ENCODE peak calls at places on chromosomes 6 and 20, in five cellular contexts. T is epithelial cell of esophagus, O is suprapubic skin, A is AG04450, B is SK-N-SH. N is an unnamed sample.

GRCh38 chr6:6246539-6246938 is 73.9 kb downstream of the F13A1 start:
- DNase-seq in T (no peak), O (no peak), A (no peak), B (no peak), N (no peak)

GRCh38 chr20:44029848-44030230 is 115.2 kb downstream of the TOX2 start:
- DNase-seq in T (no peak), O (peak; percentile 24), A (no peak), B (no peak), N (no peak)

GRCh38 chr6:21437583-21437982 is 156.0 kb upstream of the SOX4 start:
- DNase-seq in T (no peak), O (no peak), A (no peak), B (no peak), N (peak; percentile 25)

GRCh38 chr6:63193324-63193723 is 17.9 kb upstream of the FKBP1C start:
- DNase-seq in T (no peak), O (no peak), A (no peak), B (no peak), N (no peak)

GRCh38 chr6:157860505-157860991 is 37.5 kb downstream of the SNX9 start:
- DNase-seq in T (no peak), O (no peak), A (no peak), B (no peak), N (no peak)

GRCh38 chr6:62808575-62809293 is 402.5 kb upstream of the FKBP1C start:
- DNase-seq in T (no peak), O (no peak), A (no peak), B (no peak), N (no peak)

GRCh38 chr6:46850781-46851180 is 57.6 kb downstream of the MEP1A start:
- DNase-seq in T (no peak), O (no peak), A (no peak), B (no peak), N (no peak)

GRCh38 chr6:153879826-153880225 is 159.2 kb upstream of the OPRM1 start:
- DNase-seq in T (no peak), O (no peak), A (no peak), B (no peak), N (no peak)

GRCh38 chr6:158677906-158678305 is 28.1 kb downstream of the SYTL3 start:
- DNase-seq in T (no peak), O (no peak), A (no peak), B (no peak), N (no peak)

GRCh38 chr6:138107078-138107751 is at the start of gene PERP:
- DNase-seq in T (peak; percentile 93), O (peak; percentile 83), A (no peak), B (peak; percentile 42), N (no peak)

GRCh38 chr6:145406733-145407256 is 328.5 kb downstream of the EPM2A start:
- DNase-seq in T (no peak), O (no peak), A (no peak), B (no peak), N (no peak)

GRCh38 chr6:106102967-106103727 is 17.0 kb downstream of the PRDM1 start:
- DNase-seq in T (no peak), O (no peak), A (no peak), B (no peak), N (no peak)

GRCh38 chr6:136127856-136128255 is 122.3 kb downstream of the MTFR2 start:
- DNase-seq in T (no peak), O (no peak), A (no peak), B (no peak), N (no peak)

GRCh38 chr6:98986216-98986615 is 38.5 kb upstream of the FBXL4 start:
- DNase-seq in T (no peak), O (no peak), A (no peak), B (no peak), N (no peak)

GRCh38 chr20:10936786-10937185 is 263.0 kb upstream of the JAG1 start:
- DNase-seq in T (no peak), O (no peak), A (no peak), B (no peak), N (no peak)

GRCh38 chr20:6395695-6396094 is 272.9 kb upstream of the FERMT1 start:
- DNase-seq in T (peak; percentile 41), O (no peak), A (no peak), B (no peak), N (no peak)

GRCh38 chr6:13053080-13053479 is 275.3 kb downstream of the TBC1D7 start:
- DNase-seq in T (no peak), O (no peak), A (no peak), B (no peak), N (no peak)

GRCh38 chr6:7391244-7391643 is 1.6 kb downstream of the RIOK1 start:
- DNase-seq in T (no peak), O (no peak), A (no peak), B (peak; percentile 16), N (no peak)

GRCh38 chr6:33705268-33705885 is 6.1 kb downstream of the UQCC2 start:
- DNase-seq in T (no peak), O (no peak), A (no peak), B (no peak), N (no peak)

GRCh38 chr20:48828734-48829460 is 1.1 kb upstream of the PREX1 start:
- DNase-seq in T (no peak), O (no peak), A (no peak), B (peak; percentile 37), N (no peak)

GRCh38 chr6:158599635-158600034 is 39.7 kb downstream of the TMEM181 start:
- DNase-seq in T (no peak), O (no peak), A (no peak), B (no peak), N (no peak)

GRCh38 chr6:141484726-141485125 is 648.0 kb upstream of the GJE1 start:
- DNase-seq in T (peak; percentile 26), O (no peak), A (no peak), B (no peak), N (no peak)

GRCh38 chr20:44070139-44070900 is 116.7 kb downstream of the JPH2 start:
- DNase-seq in T (no peak), O (peak; percentile 26), A (no peak), B (no peak), N (no peak)

GRCh38 chr20:31677553-31678260 is 40.0 kb downstream of the COX4I2 start:
- DNase-seq in T (no peak), O (no peak), A (no peak), B (no peak), N (no peak)

GRCh38 chr20:31674895-31675827 is 37.4 kb downstream of the COX4I2 start:
- DNase-seq in T (peak; percentile 81), O (no peak), A (no peak), B (peak; percentile 46), N (no peak)

GRCh38 chr20:31673943-31674463 is 36.3 kb downstream of the COX4I2 start:
- DNase-seq in T (no peak), O (no peak), A (no peak), B (no peak), N (no peak)

GRCh38 chr20:31676534-31677030 is 38.9 kb downstream of the COX4I2 start:
- DNase-seq in T (no peak), O (no peak), A (no peak), B (no peak), N (no peak)

GRCh38 chr20:31675828-31676533 is 38.3 kb downstream of the COX4I2 start:
- DNase-seq in T (no peak), O (no peak), A (no peak), B (no peak), N (no peak)
- H3K4me3 ChIP-seq in T (no peak overlapping the region), O (no peak overlapping the region), A (no peak overlapping the region), B (no peak overlapping the region), N (no peak overlapping the region)

GRCh38 chr6:65637289-65638046 is 69.6 kb downstream of the EYS start:
- DNase-seq in T (no peak), O (no peak), A (no peak), B (no peak), N (no peak)

GRCh38 chr6:65633516-65633915 is 73.5 kb downstream of the EYS start:
- DNase-seq in T (no peak), O (no peak), A (no peak), B (no peak), N (no peak)

GRCh38 chr6:65642776-65643175 is 64.2 kb downstream of the EYS start:
- DNase-seq in T (no peak), O (no peak), A (no peak), B (no peak), N (no peak)

DNA sequence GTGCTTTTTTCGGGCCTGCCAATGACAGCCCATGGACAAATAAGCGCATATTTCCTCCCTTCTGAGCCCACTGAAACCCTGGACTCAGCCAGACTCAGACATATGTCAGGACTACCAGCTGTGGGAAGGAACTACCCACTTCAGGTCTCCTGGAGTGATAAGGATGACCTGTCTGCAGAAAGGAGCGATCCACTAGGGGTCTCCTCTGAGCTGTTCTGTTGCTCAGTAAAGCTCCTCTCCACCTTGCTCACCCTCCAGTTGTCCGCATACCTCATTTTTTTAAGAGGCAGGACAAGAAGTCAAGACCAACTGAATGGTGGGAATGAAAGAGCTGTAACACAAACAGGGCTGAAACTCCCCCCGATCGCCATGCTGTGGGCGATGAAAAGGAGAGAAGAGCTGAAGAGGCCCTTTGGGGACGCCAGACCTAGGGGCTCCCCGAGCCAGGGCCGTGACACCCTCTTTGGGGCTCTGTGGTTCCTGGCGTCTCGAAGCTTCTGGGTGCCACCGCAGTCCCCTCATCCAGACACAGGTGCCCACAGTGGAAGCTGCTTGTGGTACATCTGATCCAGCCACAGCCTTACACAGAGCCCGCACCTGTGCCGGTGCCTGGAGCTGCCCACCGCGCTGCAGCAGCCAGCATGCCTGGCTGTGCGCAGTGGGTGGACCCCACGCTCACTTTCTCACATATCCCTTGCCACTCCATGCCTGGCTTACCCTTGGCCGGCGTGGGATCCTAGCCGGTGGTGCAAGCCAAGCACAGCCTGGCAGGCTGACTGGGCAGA is 68.8 kb downstream of the EYS start:
- DNase-seq in T (no peak), O (no peak), A (no peak), B (peak; percentile 23), N (no peak)
- TF ChIP-seq CTCF in T (no peak), O (no peak), A (peak; percentile 25), B (peak; percentile 37), N (no peak)

DNA sequence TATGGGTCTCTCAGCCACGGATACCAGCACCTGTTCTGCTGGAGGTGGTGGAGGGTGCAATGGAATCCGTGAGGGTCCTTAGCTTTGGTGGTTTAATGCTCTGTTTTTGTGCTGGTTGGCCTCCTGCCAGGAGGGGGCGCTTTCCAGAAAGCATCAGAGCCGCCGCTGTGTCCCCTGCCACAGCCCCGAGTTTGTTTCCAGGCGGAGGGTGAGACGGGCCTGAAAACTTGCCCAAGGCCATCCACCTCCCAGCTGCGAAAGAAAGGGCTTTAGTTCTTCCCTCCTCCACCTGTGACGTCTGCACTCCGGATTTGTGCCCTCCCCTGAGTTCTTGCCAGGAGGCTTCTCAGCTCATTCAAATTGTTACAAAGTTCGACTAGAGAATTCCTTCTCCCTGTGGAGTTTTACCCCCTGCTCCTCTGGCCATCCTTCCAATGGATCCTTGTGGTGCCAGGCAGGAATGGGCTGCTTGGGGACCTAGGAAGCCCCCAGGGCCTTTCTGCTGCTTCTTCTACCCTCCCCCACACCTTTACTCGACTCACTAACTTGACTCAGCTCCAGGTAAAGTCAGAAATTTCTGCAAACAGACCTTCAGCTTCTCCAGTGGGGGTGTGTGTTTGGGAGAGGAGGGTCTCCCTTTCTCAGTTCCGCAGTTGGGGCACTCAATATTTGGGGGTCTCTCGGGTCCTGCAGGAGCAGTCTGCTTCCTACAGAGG is 873.7 kb downstream of the KIF16B start:
- DNase-seq in T (peak; percentile 73), O (no peak), A (no peak), B (no peak), N (no peak)
- H3K4me3 ChIP-seq in T (peak overlapping the region; percentile 61), O (peak overlapping the region; percentile 36), A (no peak overlapping the region), B (no peak overlapping the region), N (no peak overlapping the region)

DNA sequence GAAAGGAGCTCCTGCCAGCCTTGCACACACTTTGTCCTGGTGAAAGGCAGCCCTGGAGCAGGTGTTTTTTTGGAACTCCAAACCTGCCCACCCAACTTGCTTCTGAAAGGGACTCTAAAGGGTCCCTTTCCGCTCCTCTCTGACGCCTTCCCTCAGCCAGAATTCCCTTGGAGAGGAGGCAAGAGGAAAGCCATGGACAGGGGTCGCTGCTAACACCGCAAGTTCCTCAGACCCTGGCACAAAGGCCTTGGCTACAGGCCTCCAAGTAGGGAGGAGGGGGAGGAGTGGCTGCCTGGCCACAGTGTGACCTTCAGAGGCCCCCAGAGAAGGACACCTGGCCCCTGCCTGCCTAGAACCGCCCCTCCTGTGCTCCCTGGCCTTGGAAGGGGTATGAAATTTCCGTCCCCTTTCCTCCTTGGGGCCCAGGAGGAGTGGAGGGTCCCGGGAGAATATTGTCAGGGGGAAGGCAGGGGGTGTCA is 2.6 kb downstream of the VEGFA start:
- DNase-seq in T (no peak), O (no peak), A (no peak), B (peak; percentile 58), N (no peak)
- TF ChIP-seq CTCF in T (no peak), O (no peak), A (peak; percentile 21), B (no peak), N (no peak)

N was measured in HFF-Myc.